ENCODE peak calls at places on chromosomes 12 and 14, in five cellular contexts. B, V, C, T and G are unnamed samples.

GRCh38 chr14:94394594-94395305 is 6.3 kb upstream of the SERPINA1 start:
- DNase-seq in C (no peak), T (peak; percentile 33), B (peak; percentile 55), V (peak; percentile 14), G (no peak)

GRCh38 chr12:52178443-52178842 is 13.4 kb downstream of the KRT80 start:
- DNase-seq in B (no peak), T (no peak), C (no peak), V (no peak), G (no peak)

GRCh38 chr12:130068741-130069140 is 93.5 kb upstream of the FZD10 start:
- DNase-seq in T (no peak), B (no peak), C (no peak), V (no peak), G (no peak)

GRCh38 chr14:61048640-61049039 is 67.6 kb downstream of the SLC38A6 start:
- DNase-seq in C (no peak), V (no peak), T (no peak), B (no peak), G (no peak)

GRCh38 chr12:131793623-131794022 is 34.6 kb upstream of the MMP17 start:
- DNase-seq in T (no peak), C (no peak), B (no peak), V (peak; percentile 49), G (peak; percentile 20)

GRCh38 chr12:75474121-75474520 is 6.4 kb upstream of the GLIPR1 start:
- DNase-seq in V (no peak), T (no peak), B (no peak), C (no peak), G (no peak)

GRCh38 chr12:105862163-105862821 is 276.5 kb downstream of the NUAK1 start:
- DNase-seq in B (no peak), C (no peak), T (no peak), V (peak; percentile 22), G (no peak)

GRCh38 chr14:57268161-57269067 is at the start of the genes AP5M1 and EXOC5:
- DNase-seq in V (peak; percentile 86), C (peak; percentile 94), T (peak; percentile 95), B (peak; percentile 81), G (peak; percentile 66)

GRCh38 chr14:97977711-97978261 is 1180.6 kb downstream of the VRK1 start:
- DNase-seq in T (peak; percentile 75), C (no peak), V (no peak), B (peak; percentile 18), G (peak; percentile 49)

GRCh38 chr12:30187426-30187825 is 403.7 kb upstream of the TMTC1 start:
- DNase-seq in C (no peak), V (no peak), B (no peak), T (no peak), G (no peak)

GRCh38 chr14:21309956-21310355 is 30.1 kb downstream of the RPGRIP1 start:
- DNase-seq in V (no peak), C (no peak), B (no peak), T (no peak), G (no peak)

GRCh38 chr12:54373619-54374554 is 9.6 kb upstream of the GPR84 start:
- DNase-seq in T (no peak), V (no peak), B (no peak), C (peak; percentile 62), G (no peak)

GRCh38 chr12:24562761-24563392 is 386.0 kb downstream of the BCAT1 start:
- DNase-seq in V (peak; percentile 40), C (peak; percentile 8), T (peak; percentile 16), B (no peak), G (no peak)

GRCh38 chr14:26839481-26839880 is 241.6 kb upstream of the NOVA1 start:
- DNase-seq in B (no peak), T (no peak), V (no peak), C (no peak), G (no peak)

GRCh38 chr12:71504471-71504852 is 64.9 kb downstream of the LGR5 start:
- DNase-seq in T (no peak), V (no peak), C (no peak), B (no peak), G (no peak)

GRCh38 chr12:42987216-42987631 is 397.7 kb upstream of the PRICKLE1 start:
- DNase-seq in C (no peak), T (no peak), B (no peak), V (no peak), G (no peak)

GRCh38 chr12:126974779-126975178 is 1292.2 kb upstream of the TMEM132C start:
- DNase-seq in V (no peak), B (no peak), C (peak; percentile 29), T (no peak), G (no peak)

GRCh38 chr12:24948452-24948815 is 467 bp downstream of the BCAT1 start:
- DNase-seq in V (no peak), B (no peak), T (no peak), C (peak; percentile 22), G (no peak)

GRCh38 chr12:92628476-92628875 is 74.3 kb upstream of the PLEKHG7 start:
- DNase-seq in B (no peak), T (no peak), V (peak; percentile 20), C (no peak), G (no peak)

GRCh38 chr12:47318963-47319362 is 239.2 kb upstream of the AMIGO2 start:
- DNase-seq in B (no peak), C (no peak), V (no peak), T (no peak), G (no peak)

GRCh38 chr14:38311655-38312054 is 55.8 kb upstream of the CLEC14A start:
- DNase-seq in T (no peak), V (no peak), C (no peak), B (no peak), G (no peak)

GRCh38 chr14:22852940-22853767 is 16.8 kb downstream of the MMP14 start:
- DNase-seq in T (peak; percentile 96), C (peak; percentile 82), B (peak; percentile 93), V (peak; percentile 78), G (peak; percentile 51)

GRCh38 chr12:30043151-30043550 is 259.4 kb upstream of the TMTC1 start:
- DNase-seq in C (no peak), T (no peak), B (no peak), V (no peak), G (no peak)

GRCh38 chr14:31894351-31894750 is 182.8 kb upstream of the ARHGAP5 start:
- DNase-seq in B (no peak), C (no peak), T (no peak), V (no peak), G (no peak)

GRCh38 chr12:10153271-10154144 is 18.4 kb downstream of the OLR1 start:
- DNase-seq in V (peak; percentile 73), C (peak; percentile 78), T (peak; percentile 64), B (peak; percentile 38), G (no peak)

GRCh38 chr14:80425686-80426085 is 214.4 kb upstream of the DIO2 start:
- DNase-seq in C (peak; percentile 92), B (no peak), V (peak; percentile 98), T (no peak), G (peak; percentile 77)

DNA sequence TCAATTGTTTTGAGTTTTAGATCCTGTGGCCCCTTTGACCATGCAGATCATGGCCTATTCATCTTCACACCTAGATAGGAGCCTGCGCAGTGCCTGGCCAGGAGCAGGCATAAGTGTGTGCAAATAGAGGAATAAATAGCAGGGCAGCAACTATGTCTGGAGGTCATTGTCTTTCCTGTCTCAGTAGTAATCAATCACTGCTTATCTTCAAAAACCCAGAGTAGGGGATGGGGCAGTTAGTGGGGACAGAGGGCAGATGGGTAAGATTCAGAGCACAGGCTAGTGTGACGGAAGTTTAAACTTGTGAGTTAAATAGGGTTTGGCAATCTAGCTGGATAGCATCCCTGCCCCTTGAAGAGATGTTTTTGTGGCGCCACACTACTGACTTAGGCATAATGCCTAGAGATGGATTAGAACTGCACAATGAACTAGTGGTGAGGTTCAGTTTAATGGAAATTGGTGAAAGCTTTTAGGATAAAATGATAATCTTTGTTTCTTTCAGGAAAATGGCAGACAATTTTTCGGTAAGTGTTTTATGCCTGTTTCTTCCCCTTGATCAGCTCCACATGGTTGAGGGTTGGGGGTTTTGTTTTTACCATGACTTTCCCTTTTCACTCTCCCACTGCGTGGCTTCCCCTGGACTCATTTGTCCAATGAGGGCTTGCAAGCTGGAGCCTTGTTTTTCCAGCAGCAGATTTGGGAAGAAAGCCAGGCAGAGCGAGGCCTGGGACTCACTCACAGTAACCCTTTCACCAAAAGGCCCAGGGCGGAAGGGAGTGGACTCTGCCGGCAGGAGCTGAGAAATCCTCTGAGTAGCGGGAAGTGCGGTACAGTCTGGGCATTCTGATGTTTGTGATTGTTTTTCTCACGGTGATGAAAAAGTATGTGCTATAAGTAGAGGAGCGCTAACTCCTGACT is 8.1 kb downstream of the LGALS3 start:
- DNase-seq in T (peak; percentile 41), B (peak; percentile 67), V (peak; percentile 90), C (no peak), G (no peak)
- TF ChIP-seq CTCF in T (no peak), B (no peak), V (peak; percentile 34), C (no peak), G (no peak)

DNA sequence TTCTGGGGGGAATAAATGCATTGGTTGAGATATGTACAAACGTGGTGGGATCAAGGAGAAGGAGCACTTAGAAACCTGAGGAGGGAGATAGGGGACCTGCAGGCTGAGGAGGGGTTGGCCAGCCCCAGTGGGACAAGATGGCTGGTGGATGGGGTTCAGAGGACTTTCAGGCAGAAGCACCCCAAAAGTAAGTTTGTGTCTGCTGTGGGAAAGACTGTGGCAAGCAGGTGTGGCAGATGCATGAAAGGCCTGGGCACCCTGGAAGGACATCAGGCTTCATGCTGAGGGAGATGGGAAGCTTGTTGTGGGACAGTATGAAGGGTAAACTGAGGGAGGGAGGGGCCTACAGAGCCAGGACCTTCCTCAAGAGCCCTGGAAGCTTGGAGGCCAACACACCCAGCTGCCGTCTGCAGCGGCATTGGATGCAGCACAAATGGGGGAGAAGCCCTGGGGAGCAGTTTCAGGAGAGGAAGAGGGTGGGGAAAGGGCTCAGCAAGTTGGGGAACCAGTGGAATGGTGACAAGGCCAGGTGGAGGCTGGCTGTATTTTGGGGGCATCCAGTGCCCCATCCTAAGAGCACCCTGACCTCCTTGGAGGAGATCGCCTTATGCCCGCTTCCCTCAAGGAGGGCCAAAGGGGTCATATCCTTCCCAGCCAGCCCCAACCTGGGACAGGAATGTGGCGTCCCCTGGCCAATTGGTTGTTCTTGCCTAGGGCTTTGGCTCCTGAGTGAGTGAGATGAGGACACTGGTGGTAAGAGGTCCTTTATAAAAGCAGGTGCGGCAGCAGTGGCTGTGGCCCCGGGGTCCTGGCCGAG is 20.8 kb downstream of the NFKBIA start:
- DNase-seq in B (no peak), T (no peak), C (no peak), V (no peak), G (no peak)
- H3K27ac ChIP-seq in B (peak overlapping the region; percentile 84), T (peak overlapping the region; percentile 92), C (peak overlapping the region; percentile 89), V (peak overlapping the region; percentile 93), G (peak overlapping the region; percentile 78)

GRCh38 chr14:88933203-88933602 is 108.8 kb downstream of the TTC8 start:
- DNase-seq in B (no peak), T (no peak), V (no peak), C (no peak), G (no peak)

GRCh38 chr14:88935083-88935482 is 110.6 kb downstream of the TTC8 start:
- DNase-seq in B (no peak), V (no peak), T (no peak), C (no peak), G (no peak)

GRCh38 chr14:88934231-88934898 is 109.9 kb downstream of the TTC8 start:
- DNase-seq in T (no peak), B (no peak), C (no peak), V (peak; percentile 18), G (no peak)

GRCh38 chr14:88929656-88930436 is 105.4 kb downstream of the TTC8 start:
- DNase-seq in C (peak; percentile 12), B (no peak), V (no peak), T (no peak), G (no peak)
- TF ChIP-seq CTCF in C (no peak), B (no peak), V (peak; percentile 49), T (no peak), G (no peak)

DNA sequence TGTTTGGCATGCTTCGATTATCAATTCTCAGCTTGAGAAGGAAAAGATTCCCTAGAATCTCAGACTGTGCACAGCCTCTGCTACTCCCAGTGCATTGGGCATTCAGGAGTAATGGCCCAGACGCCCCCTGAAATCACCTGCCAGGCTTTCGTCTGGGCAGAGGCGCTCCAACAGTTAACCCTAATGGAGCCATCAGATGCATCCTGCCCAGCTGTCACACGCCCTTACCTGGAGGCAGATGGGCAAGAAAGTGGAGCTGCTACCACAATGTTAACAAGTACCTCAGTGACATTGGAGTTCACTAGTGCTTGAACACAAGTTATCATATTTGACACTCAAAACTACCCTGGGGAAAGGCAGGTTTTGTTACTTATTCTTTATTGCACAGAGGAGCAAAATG is 957 bp upstream of the LRP6 start:
- DNase-seq in T (no peak), V (no peak), C (no peak), B (no peak), G (no peak)
- H3K27ac ChIP-seq in T (peak overlapping the region; percentile 95), V (no peak overlapping the region), C (peak overlapping the region; percentile 100), B (peak overlapping the region; percentile 100), G (no peak overlapping the region)